ENCODE peak calls at places on chromosome 20, in four cellular contexts. R, T, O and Z are unnamed samples.

GRCh38 chr20:61985096-61985495 is 80.6 kb downstream of the TAF4 start:
- DNase-seq in T (no peak), O (no peak), R (no peak), Z (no peak)

GRCh38 chr20:35711588-35712209 is 12.5 kb downstream of the ROMO1 start:
- DNase-seq in O (no peak), R (no peak), T (no peak), Z (peak; percentile 46)

GRCh38 chr20:54123587-54124180 is 50.1 kb downstream of the CYP24A1 start:
- DNase-seq in O (peak; percentile 98), T (peak; percentile 79), R (peak; percentile 83), Z (no peak)

GRCh38 chr20:8532169-8532568 is 400.1 kb downstream of the PLCB1 start:
- DNase-seq in T (no peak), R (no peak), O (no peak), Z (no peak)

GRCh38 chr20:1338096-1338495 is 9.2 kb upstream of the SDCBP2 start:
- DNase-seq in T (no peak), O (no peak), R (no peak), Z (no peak)

GRCh38 chr20:41357424-41358163 is 9.0 kb downstream of the EMILIN3 start:
- DNase-seq in O (no peak), T (no peak), R (no peak), Z (no peak)

GRCh38 chr20:57481281-57481711 is 43.6 kb downstream of the CTCFL start:
- DNase-seq in O (no peak), R (no peak), T (no peak), Z (peak; percentile 60)

GRCh38 chr20:56758706-56759105 is 129.6 kb downstream of the TFAP2C start:
- DNase-seq in O (no peak), R (no peak), T (no peak), Z (no peak)

GRCh38 chr20:33311989-33312388 is 29.0 kb downstream of the BPIFB1 start:
- DNase-seq in T (no peak), O (no peak), R (no peak), Z (no peak)

GRCh38 chr20:62702886-62703852 is 5.5 kb upstream of the NTSR1 start:
- DNase-seq in O (peak; percentile 85), T (peak; percentile 43), R (no peak), Z (no peak)

GRCh38 chr20:34538671-34539123 is 19.8 kb upstream of the MAP1LC3A start:
- DNase-seq in R (peak; percentile 51), O (peak; percentile 43), T (no peak), Z (peak; percentile 67)

GRCh38 chr20:34618676-34619075 is 58.2 kb downstream of the PIGU start:
- DNase-seq in T (no peak), O (no peak), R (no peak), Z (no peak)

GRCh38 chr20:53914091-53914860 is 156.1 kb downstream of the BCAS1 start:
- DNase-seq in O (no peak), T (no peak), R (no peak), Z (no peak)

GRCh38 chr20:63536241-63536977 is 767 bp downstream of the PTK6 start:
- DNase-seq in O (peak; percentile 48), T (no peak), R (no peak), Z (no peak)

GRCh38 chr20:57652865-57653545 is 32.8 kb upstream of the ZBP1 start:
- DNase-seq in R (no peak), O (no peak), T (no peak), Z (no peak)

GRCh38 chr20:56171087-56172012 is 77.2 kb upstream of the MC3R start:
- DNase-seq in R (no peak), O (no peak), T (no peak), Z (no peak)

GRCh38 chr20:25195962-25196700 is 619 bp downstream of the ENTPD6 start:
- DNase-seq in T (no peak), O (peak; percentile 12), R (no peak), Z (peak; percentile 18)

GRCh38 chr20:57795347-57795697 is 85.5 kb upstream of the PMEPA1 start:
- DNase-seq in O (peak; percentile 13), R (no peak), T (no peak), Z (no peak)

GRCh38 chr20:1935696-1936366 is 40.6 kb downstream of the SIRPA start:
- DNase-seq in O (no peak), T (no peak), R (no peak), Z (no peak)

GRCh38 chr20:57656252-57656820 is 36.1 kb upstream of the ZBP1 start:
- DNase-seq in T (no peak), R (no peak), O (no peak), Z (no peak)

GRCh38 chr20:18224968-18225568 is 63.3 kb upstream of the ZNF133 start:
- DNase-seq in O (peak; percentile 70), R (peak; percentile 35), T (peak; percentile 24), Z (no peak)

GRCh38 chr20:61659652-61660346 is 405.9 kb downstream of the TAF4 start:
- DNase-seq in O (no peak), R (no peak), T (no peak), Z (no peak)

GRCh38 chr20:19943021-19943659 is 74.0 kb upstream of the NAA20 start:
- DNase-seq in T (peak; percentile 44), R (no peak), O (no peak), Z (no peak)

GRCh38 chr20:64009811-64010387 is 26.1 kb upstream of the C20orf204 start:
- DNase-seq in T (no peak), R (no peak), O (peak; percentile 7), Z (peak; percentile 42)

GRCh38 chr20:9617940-9618339 is 103.5 kb downstream of the LAMP5 start:
- DNase-seq in R (peak; percentile 33), T (no peak), O (peak; percentile 61), Z (peak; percentile 35)

GRCh38 chr20:19078448-19079373 is 133.7 kb upstream of the SLC24A3 start:
- DNase-seq in R (no peak), T (no peak), O (no peak), Z (peak; percentile 28)

GRCh38 chr20:37202267-37202943 is 23.1 kb upstream of the MROH8 start:
- DNase-seq in O (peak; percentile 91), T (no peak), R (peak; percentile 54), Z (peak; percentile 36)

GRCh38 chr20:61762886-61763739 is 302.6 kb downstream of the TAF4 start:
- DNase-seq in R (no peak), O (no peak), T (no peak), Z (no peak)

GRCh38 chr20:58084966-58085365 is 143.5 kb downstream of the ANKRD60 start:
- DNase-seq in T (no peak), O (no peak), R (peak; percentile 10), Z (no peak)

GRCh38 chr20:57695012-57695411 is 14.8 kb downstream of the PMEPA1 start:
- DNase-seq in T (no peak), O (no peak), R (peak; percentile 68), Z (no peak)

GRCh38 chr20:19376451-19376971 is 164.1 kb downstream of the SLC24A3 start:
- DNase-seq in T (no peak), R (no peak), O (no peak), Z (no peak)

GRCh38 chr20:38109025-38109541 is 56.0 kb downstream of the TGM2 start:
- DNase-seq in R (no peak), O (no peak), T (peak; percentile 47), Z (no peak)

GRCh38 chr20:58449703-58450138 is 60.7 kb downstream of the VAPB start:
- DNase-seq in O (no peak), T (no peak), R (no peak), Z (peak; percentile 32)

GRCh38 chr20:38889792-38890496 is 36.3 kb upstream of the FAM83D start:
- DNase-seq in O (no peak), R (no peak), T (no peak), Z (no peak)

GRCh38 chr20:11716945-11717248 is 200.8 kb upstream of the BTBD3 start:
- DNase-seq in R (no peak), T (no peak), O (no peak), Z (no peak)

GRCh38 chr20:11719153-11719552 is 198.5 kb upstream of the BTBD3 start:
- DNase-seq in O (no peak), T (no peak), R (no peak), Z (no peak)

GRCh38 chr20:11717562-11717961 is 200.1 kb upstream of the BTBD3 start:
- DNase-seq in R (no peak), T (no peak), O (no peak), Z (no peak)

GRCh38 chr20:11718474-11719094 is 199.1 kb upstream of the BTBD3 start:
- DNase-seq in R (no peak), T (no peak), O (no peak), Z (no peak)

GRCh38 chr20:11716239-11716944 is 201.3 kb upstream of the BTBD3 start:
- DNase-seq in R (no peak), O (peak; percentile 90), T (no peak), Z (peak; percentile 0)
- TF ChIP-seq CTCF in R (no peak), O (peak; percentile 88), T (no peak), Z (no peak)

GRCh38 chr20:275791-276190 is 14.8 kb downstream of the C20orf96 start:
- DNase-seq in O (no peak), T (no peak), R (no peak), Z (no peak)

GRCh38 chr20:277496-277781 is 13.1 kb downstream of the C20orf96 start:
- DNase-seq in R (no peak), T (no peak), O (no peak), Z (no peak)

GRCh38 chr20:276620-277495 is 13.7 kb downstream of the C20orf96 start:
- DNase-seq in R (no peak), O (no peak), T (no peak), Z (no peak)

GRCh38 chr20:278181-278580 is 12.4 kb downstream of the C20orf96 start:
- DNase-seq in O (no peak), T (no peak), R (no peak), Z (no peak)

DNA sequence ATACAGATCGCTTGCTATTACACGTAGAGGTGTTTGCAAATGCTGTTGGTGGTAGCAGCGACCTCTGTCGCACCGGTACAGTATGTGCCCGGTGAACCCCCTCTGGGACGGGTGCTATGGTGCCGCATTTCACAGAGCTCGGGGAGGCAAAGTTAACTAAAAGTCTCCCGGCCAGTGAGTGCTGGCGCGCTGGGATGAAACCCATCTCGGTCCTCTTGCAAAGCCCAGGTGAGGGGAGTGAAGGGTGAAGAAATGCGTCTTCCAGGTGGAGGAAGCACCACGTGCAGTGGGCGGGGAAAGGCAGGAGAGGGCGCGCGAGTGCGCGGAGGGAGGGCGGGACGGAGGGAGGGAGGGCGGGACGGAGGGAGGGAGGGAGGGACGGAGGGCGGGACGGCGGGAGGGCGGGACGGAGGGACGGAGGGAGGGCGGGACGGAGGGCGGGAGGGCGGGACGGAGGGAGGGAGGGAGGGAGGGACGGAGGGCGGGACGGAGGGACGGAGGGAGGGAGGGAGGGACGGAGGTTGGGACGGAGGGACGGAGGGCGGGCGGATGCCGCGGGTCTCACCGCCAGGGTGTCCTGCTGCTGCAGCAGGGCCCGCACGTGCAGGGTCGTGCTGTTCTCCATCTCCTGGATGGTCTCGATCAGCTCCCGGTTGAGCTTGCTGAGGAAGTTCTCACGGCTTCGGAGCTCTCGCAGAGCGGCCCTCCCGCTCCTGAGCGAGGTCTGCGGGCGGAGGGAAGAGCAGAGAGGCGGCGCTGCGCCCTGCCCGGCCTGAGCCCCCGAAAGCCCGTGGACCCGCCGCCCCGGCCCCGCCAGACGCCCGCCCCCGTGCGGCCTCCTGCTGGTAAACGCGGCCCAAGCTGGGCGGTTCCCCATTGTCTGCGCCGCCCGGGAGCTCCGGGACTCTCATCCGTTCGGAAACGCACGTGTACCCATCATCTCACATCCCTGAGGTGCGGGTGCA is 11.7 kb downstream of the C20orf96 start:
- DNase-seq in R (no peak), O (no peak), T (no peak), Z (no peak)
- H3K4me3 ChIP-seq in R (no peak overlapping the region), O (peak overlapping the region; percentile 22), T (no peak overlapping the region), Z (no peak overlapping the region)

GRCh38 chr20:50724851-50725721 is 6.3 kb upstream of the PARD6B start:
- DNase-seq in R (peak; percentile 73), T (peak; percentile 68), O (peak; percentile 98), Z (peak; percentile 22)
- TF ChIP-seq CTCF in R (no peak), T (no peak), O (no peak), Z (no peak)

GRCh38 chr20:59902470-59902869 is 31.0 kb downstream of the SYCP2 start:
- DNase-seq in O (no peak), T (no peak), R (no peak), Z (no peak)

GRCh38 chr20:59908855-59909254 is 24.6 kb downstream of the SYCP2 start:
- DNase-seq in T (no peak), O (no peak), R (no peak), Z (no peak)

GRCh38 chr20:59903631-59904030 is 29.8 kb downstream of the SYCP2 start:
- DNase-seq in T (no peak), R (no peak), O (no peak), Z (no peak)
- H3K4me3 ChIP-seq in T (no peak overlapping the region), R (no peak overlapping the region), O (no peak overlapping the region), Z (no peak overlapping the region)